ENCODE peak calls at places on chromosomes 7 and 10, in eight cellular contexts. One of them, this sample, is unnamed.
A peak's percentile ranks its signal among the peaks of the same experiment; 100 is the strongest.

GRCh38 chr10:122021828-122022227 is 32.9 kb downstream of the TACC2 start:
- DNase-seq in NCI-H446: no peak
- DNase-seq in stimulated activated CD8-positive, alpha-beta memory T cell treated with anti-CD3 and anti-CD28 coated beads, Interleukin-7, amount 100 ng/mL, for 4 hours: no peak
- DNase-seq in A172: no peak
- DNase-seq in AG20443: no peak
- DNase-seq in T1000: no peak
- DNase-seq in NCI-H69: no peak
- DNase-seq in A549: no peak
- DNase-seq in this sample: no peak

GRCh38 chr7:64863021-64863420 is 40.1 kb upstream of the ZNF273 start:
- DNase-seq in NCI-H446: no peak
- DNase-seq in stimulated activated CD8-positive, alpha-beta memory T cell treated with anti-CD3 and anti-CD28 coated beads, Interleukin-7, amount 100 ng/mL, for 4 hours: no peak
- DNase-seq in A172: no peak
- DNase-seq in AG20443: peak; percentile 1
- DNase-seq in T1000: no peak
- DNase-seq in NCI-H69: no peak
- DNase-seq in A549: no peak
- DNase-seq in this sample: no peak

GRCh38 chr10:109982123-109982522 is 25.7 kb upstream of the ADD3 start:
- DNase-seq in NCI-H446: no peak
- DNase-seq in stimulated activated CD8-positive, alpha-beta memory T cell treated with anti-CD3 and anti-CD28 coated beads, Interleukin-7, amount 100 ng/mL, for 4 hours: no peak
- DNase-seq in A172: no peak
- DNase-seq in AG20443: no peak
- DNase-seq in T1000: no peak
- DNase-seq in NCI-H69: no peak
- DNase-seq in A549: no peak
- DNase-seq in this sample: no peak

GRCh38 chr10:101569838-101570763 is 18.0 kb downstream of the POLL start:
- DNase-seq in NCI-H446: peak; percentile 68
- DNase-seq in stimulated activated CD8-positive, alpha-beta memory T cell treated with anti-CD3 and anti-CD28 coated beads, Interleukin-7, amount 100 ng/mL, for 4 hours: peak; percentile 72
- DNase-seq in A172: peak; percentile 70
- DNase-seq in AG20443: peak; percentile 95
- DNase-seq in T1000: peak; percentile 28
- DNase-seq in NCI-H69: peak; percentile 89
- DNase-seq in A549: peak; percentile 69
- DNase-seq in this sample: peak; percentile 89

GRCh38 chr7:151175047-151175792 is 7.7 kb upstream of the GBX1 start:
- DNase-seq in NCI-H446: no peak
- DNase-seq in stimulated activated CD8-positive, alpha-beta memory T cell treated with anti-CD3 and anti-CD28 coated beads, Interleukin-7, amount 100 ng/mL, for 4 hours: no peak
- DNase-seq in A172: no peak
- DNase-seq in AG20443: no peak
- DNase-seq in T1000: no peak
- DNase-seq in NCI-H69: no peak
- DNase-seq in A549: no peak
- DNase-seq in this sample: no peak

GRCh38 chr10:25501912-25502311 is 327.1 kb downstream of the GPR158 start:
- DNase-seq in NCI-H446: no peak
- DNase-seq in stimulated activated CD8-positive, alpha-beta memory T cell treated with anti-CD3 and anti-CD28 coated beads, Interleukin-7, amount 100 ng/mL, for 4 hours: no peak
- DNase-seq in A172: no peak
- DNase-seq in AG20443: no peak
- DNase-seq in T1000: no peak
- DNase-seq in NCI-H69: no peak
- DNase-seq in A549: no peak
- DNase-seq in this sample: no peak

GRCh38 chr7:70681111-70681846 is 450.7 kb upstream of the GALNT17 start:
- DNase-seq in NCI-H446: peak; percentile 40
- DNase-seq in stimulated activated CD8-positive, alpha-beta memory T cell treated with anti-CD3 and anti-CD28 coated beads, Interleukin-7, amount 100 ng/mL, for 4 hours: no peak
- DNase-seq in A172: no peak
- DNase-seq in AG20443: no peak
- DNase-seq in T1000: no peak
- DNase-seq in NCI-H69: peak; percentile 84
- DNase-seq in A549: no peak
- DNase-seq in this sample: no peak

GRCh38 chr7:36370046-36370445 is 19.6 kb upstream of the ANLN start:
- DNase-seq in NCI-H446: no peak
- DNase-seq in stimulated activated CD8-positive, alpha-beta memory T cell treated with anti-CD3 and anti-CD28 coated beads, Interleukin-7, amount 100 ng/mL, for 4 hours: no peak
- DNase-seq in A172: no peak
- DNase-seq in AG20443: no peak
- DNase-seq in T1000: no peak
- DNase-seq in NCI-H69: peak; percentile 21
- DNase-seq in A549: no peak
- DNase-seq in this sample: no peak

GRCh38 chr10:78436223-78436575 is 402.5 kb downstream of the RPS24 start:
- DNase-seq in NCI-H446: no peak
- DNase-seq in stimulated activated CD8-positive, alpha-beta memory T cell treated with anti-CD3 and anti-CD28 coated beads, Interleukin-7, amount 100 ng/mL, for 4 hours: no peak
- DNase-seq in A172: no peak
- DNase-seq in AG20443: no peak
- DNase-seq in T1000: no peak
- DNase-seq in NCI-H69: no peak
- DNase-seq in A549: no peak
- DNase-seq in this sample: no peak

GRCh38 chr10:47165711-47166404 is 134.1 kb upstream of the GDF10 start:
- DNase-seq in NCI-H446: no peak
- DNase-seq in stimulated activated CD8-positive, alpha-beta memory T cell treated with anti-CD3 and anti-CD28 coated beads, Interleukin-7, amount 100 ng/mL, for 4 hours: no peak
- DNase-seq in A172: no peak
- DNase-seq in AG20443: peak; percentile 58
- DNase-seq in T1000: peak; percentile 48
- DNase-seq in NCI-H69: no peak
- DNase-seq in A549: no peak
- DNase-seq in this sample: no peak

GRCh38 chr7:136868496-136869005 is at the start of gene CHRM2:
- DNase-seq in NCI-H446: no peak
- DNase-seq in stimulated activated CD8-positive, alpha-beta memory T cell treated with anti-CD3 and anti-CD28 coated beads, Interleukin-7, amount 100 ng/mL, for 4 hours: no peak
- DNase-seq in A172: no peak
- DNase-seq in AG20443: peak; percentile 11
- DNase-seq in T1000: no peak
- DNase-seq in NCI-H69: peak; percentile 81
- DNase-seq in A549: peak; percentile 2
- DNase-seq in this sample: no peak

GRCh38 chr10:126387041-126387908 is 1.0 kb downstream of the ADAM12 start:
- DNase-seq in NCI-H446: no peak
- DNase-seq in stimulated activated CD8-positive, alpha-beta memory T cell treated with anti-CD3 and anti-CD28 coated beads, Interleukin-7, amount 100 ng/mL, for 4 hours: no peak
- DNase-seq in A172: peak; percentile 47
- DNase-seq in AG20443: peak; percentile 82
- DNase-seq in T1000: peak; percentile 78
- DNase-seq in NCI-H69: peak; percentile 51
- DNase-seq in A549: peak; percentile 66
- DNase-seq in this sample: no peak

GRCh38 chr7:18013936-18014335 is 13.7 kb downstream of the PRPS1L1 start:
- DNase-seq in NCI-H446: no peak
- DNase-seq in stimulated activated CD8-positive, alpha-beta memory T cell treated with anti-CD3 and anti-CD28 coated beads, Interleukin-7, amount 100 ng/mL, for 4 hours: no peak
- DNase-seq in A172: peak; percentile 34
- DNase-seq in AG20443: no peak
- DNase-seq in T1000: peak; percentile 43
- DNase-seq in NCI-H69: no peak
- DNase-seq in A549: no peak
- DNase-seq in this sample: no peak

GRCh38 chr10:72563327-72563932 is 62.4 kb downstream of the MICU1 start:
- DNase-seq in NCI-H446: no peak
- DNase-seq in stimulated activated CD8-positive, alpha-beta memory T cell treated with anti-CD3 and anti-CD28 coated beads, Interleukin-7, amount 100 ng/mL, for 4 hours: no peak
- DNase-seq in A172: no peak
- DNase-seq in AG20443: no peak
- DNase-seq in T1000: no peak
- DNase-seq in NCI-H69: no peak
- DNase-seq in A549: no peak
- DNase-seq in this sample: no peak

GRCh38 chr10:29895436-29895835 is 163.9 kb downstream of the JCAD start:
- DNase-seq in NCI-H446: peak; percentile 21
- DNase-seq in stimulated activated CD8-positive, alpha-beta memory T cell treated with anti-CD3 and anti-CD28 coated beads, Interleukin-7, amount 100 ng/mL, for 4 hours: no peak
- DNase-seq in A172: peak; percentile 78
- DNase-seq in AG20443: peak; percentile 93
- DNase-seq in T1000: peak; percentile 46
- DNase-seq in NCI-H69: no peak
- DNase-seq in A549: no peak
- DNase-seq in this sample: peak; percentile 52

GRCh38 chr10:121732676-121733445 is 134.6 kb upstream of the FGFR2 start:
- DNase-seq in NCI-H446: no peak
- DNase-seq in stimulated activated CD8-positive, alpha-beta memory T cell treated with anti-CD3 and anti-CD28 coated beads, Interleukin-7, amount 100 ng/mL, for 4 hours: no peak
- DNase-seq in A172: no peak
- DNase-seq in AG20443: no peak
- DNase-seq in T1000: no peak
- DNase-seq in NCI-H69: peak; percentile 77
- DNase-seq in A549: no peak
- DNase-seq in this sample: no peak

GRCh38 chr10:78706256-78706655 is 362.5 kb upstream of the ZMIZ1 start:
- DNase-seq in NCI-H446: no peak
- DNase-seq in stimulated activated CD8-positive, alpha-beta memory T cell treated with anti-CD3 and anti-CD28 coated beads, Interleukin-7, amount 100 ng/mL, for 4 hours: no peak
- DNase-seq in A172: peak; percentile 56
- DNase-seq in AG20443: no peak
- DNase-seq in T1000: no peak
- DNase-seq in NCI-H69: no peak
- DNase-seq in A549: no peak
- DNase-seq in this sample: peak; percentile 49

GRCh38 chr10:102837230-102837721 is at the start of gene CYP17A1:
- DNase-seq in NCI-H446: peak; percentile 91
- DNase-seq in stimulated activated CD8-positive, alpha-beta memory T cell treated with anti-CD3 and anti-CD28 coated beads, Interleukin-7, amount 100 ng/mL, for 4 hours: no peak
- DNase-seq in A172: no peak
- DNase-seq in AG20443: no peak
- DNase-seq in T1000: no peak
- DNase-seq in NCI-H69: no peak
- DNase-seq in A549: no peak
- DNase-seq in this sample: no peak

GRCh38 chr7:149799397-149800168 is 26.2 kb upstream of the ZNF467 start:
- DNase-seq in NCI-H446: no peak
- DNase-seq in stimulated activated CD8-positive, alpha-beta memory T cell treated with anti-CD3 and anti-CD28 coated beads, Interleukin-7, amount 100 ng/mL, for 4 hours: peak; percentile 29
- DNase-seq in A172: no peak
- DNase-seq in AG20443: no peak
- DNase-seq in T1000: no peak
- DNase-seq in NCI-H69: peak; percentile 49
- DNase-seq in A549: peak; percentile 22
- DNase-seq in this sample: no peak

GRCh38 chr10:117503886-117504205 is 38.7 kb upstream of the EMX2 start:
- DNase-seq in NCI-H446: no peak
- DNase-seq in stimulated activated CD8-positive, alpha-beta memory T cell treated with anti-CD3 and anti-CD28 coated beads, Interleukin-7, amount 100 ng/mL, for 4 hours: no peak
- DNase-seq in A172: no peak
- DNase-seq in AG20443: peak; percentile 35
- DNase-seq in T1000: no peak
- DNase-seq in NCI-H69: no peak
- DNase-seq in A549: no peak
- DNase-seq in this sample: no peak

GRCh38 chr7:79723833-79724608 is 270.6 kb upstream of the MAGI2 start:
- DNase-seq in NCI-H446: no peak
- DNase-seq in stimulated activated CD8-positive, alpha-beta memory T cell treated with anti-CD3 and anti-CD28 coated beads, Interleukin-7, amount 100 ng/mL, for 4 hours: no peak
- DNase-seq in A172: no peak
- DNase-seq in AG20443: no peak
- DNase-seq in T1000: no peak
- DNase-seq in NCI-H69: no peak
- DNase-seq in A549: no peak
- DNase-seq in this sample: no peak